ENCODE peak calls at places on chromosomes 6 and 20, in six cellular contexts. A, G, M, O, J and S are unnamed samples.

GRCh38 chr6:22610127-22610526 is 40.8 kb downstream of the HDGFL1 start:
- DNase-seq in A (no peak), G (no peak), M (no peak), O (no peak), J (no peak), S (no peak)

GRCh38 chr6:107153061-107153460 is 37.7 kb upstream of the BEND3 start:
- DNase-seq in A (no peak), G (no peak), M (no peak), O (no peak), J (no peak), S (peak)

GRCh38 chr20:6162239-6162638 is 39.4 kb upstream of the FERMT1 start:
- DNase-seq in A (no peak), G (peak), M (no peak), O (no peak), J (no peak), S (no peak)

GRCh38 chr20:3696200-3696599 is 14.4 kb upstream of the ADAM33 start:
- DNase-seq in A (no peak), G (no peak), M (no peak), O (no peak), J (no peak), S (no peak)

GRCh38 chr6:13375360-13375878 is 47.1 kb upstream of the TBC1D7 start:
- DNase-seq in A (no peak), G (no peak), M (peak), O (no peak), J (no peak), S (no peak)

GRCh38 chr20:56447227-56447626 is 21.2 kb upstream of the RTF2 start:
- DNase-seq in A (no peak), G (peak), M (no peak), O (no peak), J (no peak), S (no peak)

GRCh38 chr20:4925842-4926530 is 75.3 kb downstream of the SLC23A2 start:
- DNase-seq in A (peak), G (peak), M (peak), O (no peak), J (peak), S (no peak)

GRCh38 chr6:39778581-39779270 is 13.4 kb upstream of the DAAM2 start:
- DNase-seq in A (no peak), G (no peak), M (no peak), O (no peak), J (no peak), S (no peak)

GRCh38 chr20:38434310-38434741 is 802 bp downstream of the SNHG17 start:
- DNase-seq in A (no peak), G (no peak), M (peak), O (no peak), J (peak), S (no peak)

GRCh38 chr6:51015394-51015793 is 196.7 kb downstream of the TFAP2B start:
- DNase-seq in A (no peak), G (no peak), M (no peak), O (no peak), J (no peak), S (no peak)

GRCh38 chr6:37354526-37355384 is 972 bp downstream of the RNF8 start:
- DNase-seq in A (no peak), G (no peak), M (peak), O (peak), J (peak), S (peak)

GRCh38 chr20:63499333-63499969 is 568 bp upstream of the EEF1A2 start:
- DNase-seq in A (no peak), G (no peak), M (no peak), O (peak), J (no peak), S (no peak)

GRCh38 chr6:24775520-24776058 is 852 bp downstream of the GMNN start:
- DNase-seq in A (no peak), G (no peak), M (peak), O (no peak), J (peak), S (no peak)

GRCh38 chr6:10526156-10526555 is 5.0 kb downstream of the GCNT2 start:
- DNase-seq in A (no peak), G (no peak), M (peak), O (no peak), J (peak), S (no peak)

GRCh38 chr6:133447924-133448323 is 206.8 kb downstream of the EYA4 start:
- DNase-seq in A (no peak), G (no peak), M (no peak), O (no peak), J (no peak), S (peak)

GRCh38 chr6:154197176-154197850 is 158.3 kb downstream of the OPRM1 start:
- DNase-seq in A (no peak), G (no peak), M (peak), O (no peak), J (peak), S (no peak)

GRCh38 chr6:132084811-132085509 is 133.8 kb upstream of the CCN2 start:
- DNase-seq in A (peak), G (no peak), M (peak), O (no peak), J (peak), S (no peak)

GRCh38 chr6:160461641-160462040 is 113.5 kb downstream of the SLC22A3 start:
- DNase-seq in A (no peak), G (no peak), M (peak), O (no peak), J (peak), S (no peak)

GRCh38 chr20:59644371-59644939 is 40.1 kb downstream of the PHACTR3 start:
- DNase-seq in A (no peak), G (no peak), M (no peak), O (no peak), J (no peak), S (no peak)

GRCh38 chr6:165830761-165831160 is 167.7 kb upstream of the PDE10A start:
- DNase-seq in A (no peak), G (no peak), M (no peak), O (no peak), J (no peak), S (no peak)

GRCh38 chr6:23690650-23691049 is 435.4 kb upstream of the NRSN1 start:
- DNase-seq in A (no peak), G (no peak), M (peak), O (no peak), J (no peak), S (no peak)

GRCh38 chr6:149831380-149831820 is 32.8 kb downstream of the LRP11 start:
- DNase-seq in A (no peak), G (no peak), M (no peak), O (no peak), J (no peak), S (peak)

GRCh38 chr6:135182120-135182992 is 1.2 kb downstream of the MYB start:
- DNase-seq in A (no peak), G (no peak), M (no peak), O (peak), J (peak), S (peak)

GRCh38 chr6:35719830-35720733 is 16.8 kb upstream of the ARMC12 start:
- DNase-seq in A (no peak), G (peak), M (peak), O (peak), J (peak), S (no peak)

GRCh38 chr6:22929228-22929627 is 359.9 kb downstream of the HDGFL1 start:
- DNase-seq in A (no peak), G (no peak), M (peak), O (no peak), J (peak), S (no peak)

GRCh38 chr20:10469599-10469998 is 34.5 kb downstream of the SLX4IP start:
- DNase-seq in A (peak), G (peak), M (peak), O (peak), J (peak), S (peak)

GRCh38 chr20:50379049-50379990 is 130.9 kb upstream of the PTPN1 start:
- DNase-seq in A (no peak), G (peak), M (peak), O (no peak), J (peak), S (no peak)

GRCh38 chr6:118931436-118931835 is 3.5 kb downstream of the MCM9 start:
- DNase-seq in A (no peak), G (no peak), M (peak), O (no peak), J (no peak), S (no peak)

GRCh38 chr6:138844203-138844602 is 48.3 kb downstream of the ECT2L start:
- DNase-seq in A (no peak), G (no peak), M (no peak), O (no peak), J (no peak), S (no peak)

GRCh38 chr20:5715068-5715841 is 34.9 kb upstream of the SHLD1 start:
- DNase-seq in A (no peak), G (no peak), M (no peak), O (no peak), J (no peak), S (no peak)

GRCh38 chr6:158222066-158222465 is 53.9 kb downstream of the GTF2H5 start:
- DNase-seq in A (no peak), G (no peak), M (no peak), O (no peak), J (no peak), S (no peak)

GRCh38 chr6:119343167-119343566 is 6.4 kb downstream of the MAN1A1 start:
- DNase-seq in A (no peak), G (no peak), M (no peak), O (no peak), J (no peak), S (no peak)

GRCh38 chr6:24796616-24797290 is 2.0 kb downstream of the ARMH2 start:
- DNase-seq in A (no peak), G (no peak), M (no peak), O (no peak), J (peak), S (no peak)

GRCh38 chr20:22836877-22837276 is 198.2 kb upstream of the SSTR4 start:
- DNase-seq in A (no peak), G (no peak), M (peak), O (no peak), J (peak), S (no peak)

GRCh38 chr6:44342052-44342451 is 398 bp upstream of the SPATS1 start:
- DNase-seq in A (no peak), G (no peak), M (no peak), O (no peak), J (no peak), S (no peak)

GRCh38 chr20:3383878-3384495 is 23.5 kb downstream of the DNAAF9 start:
- DNase-seq in A (no peak), G (no peak), M (no peak), O (no peak), J (no peak), S (no peak)

GRCh38 chr6:786946-787763 is 94.2 kb upstream of the EXOC2 start:
- DNase-seq in A (no peak), G (no peak), M (no peak), O (peak), J (peak), S (peak)

GRCh38 chr20:62792182-62792939 is 3.9 kb upstream of the MRGBP start:
- DNase-seq in A (no peak), G (no peak), M (peak), O (no peak), J (peak), S (no peak)

GRCh38 chr20:43955244-43956191 is 40.9 kb downstream of the TOX2 start:
- DNase-seq in A (peak), G (no peak), M (peak), O (no peak), J (peak), S (no peak)

GRCh38 chr20:31790401-31790800 is 28.8 kb upstream of the MYLK2 start:
- DNase-seq in A (no peak), G (no peak), M (no peak), O (no peak), J (no peak), S (no peak)